ENCODE peak calls at places on chromosomes 16 and 17, in six cellular contexts. C is fibroblast of mammary gland, D is HCT116, J is HL-60, N is AG04450, A is RWPE2. B is an unnamed sample.

GRCh38 chr16:19093631-19094541 is 19.9 kb upstream of the ITPRIPL2 start:
- DNase-seq in C (no peak), D (no peak), J (no peak), N (no peak), A (peak), B (no peak)

GRCh38 chr16:83769397-83770008 is 38.3 kb upstream of the HSBP1 start:
- DNase-seq in C (no peak), D (no peak), J (no peak), N (no peak), A (no peak), B (no peak)

GRCh38 chr16:78210305-78210704 is 110.9 kb downstream of the WWOX start:
- DNase-seq in C (peak), D (peak), J (no peak), N (no peak), A (no peak), B (no peak)

GRCh38 chr17:64418506-64419339 is 28.1 kb upstream of the PECAM1 start:
- DNase-seq in C (peak), D (peak), J (peak), N (peak), A (no peak), B (peak)

GRCh38 chr17:6187836-6188235 is 117.7 kb downstream of the WSCD1 start:
- DNase-seq in C (no peak), D (no peak), J (no peak), N (no peak), A (no peak), B (no peak)

GRCh38 chr17:44095647-44096496 is 25.3 kb downstream of the G6PC3 start:
- DNase-seq in C (peak), D (no peak), J (peak), N (peak), A (peak), B (peak)

GRCh38 chr16:2882460-2883026 is 472 bp upstream of the FLYWCH2 start:
- DNase-seq in C (peak), D (peak), J (peak), N (peak), A (peak), B (peak)

GRCh38 chr17:58092797-58093385 is 9.7 kb downstream of the DYNLL2 start:
- DNase-seq in C (no peak), D (no peak), J (no peak), N (no peak), A (no peak), B (no peak)

GRCh38 chr17:20063665-20064648 is 54.8 kb downstream of the SPECC1 start:
- DNase-seq in C (peak), D (peak), J (peak), N (peak), A (peak), B (peak)

GRCh38 chr16:54281535-54282201 is 4.9 kb downstream of the IRX3 start:
- DNase-seq in C (no peak), D (no peak), J (no peak), N (no peak), A (peak), B (no peak)

GRCh38 chr17:27348196-27348595 is 54.3 kb downstream of the WSB1 start:
- DNase-seq in C (no peak), D (no peak), J (no peak), N (no peak), A (no peak), B (no peak)

GRCh38 chr16:82368041-82368440 is 198.0 kb upstream of the MPHOSPH6 start:
- DNase-seq in C (peak), D (peak), J (peak), N (no peak), A (no peak), B (no peak)

GRCh38 chr17:13740692-13741091 is 139.0 kb upstream of the HS3ST3A1 start:
- DNase-seq in C (peak), D (no peak), J (no peak), N (no peak), A (no peak), B (no peak)

GRCh38 chr17:10149573-10150399 is 48.6 kb downstream of the GAS7 start:
- DNase-seq in C (peak), D (peak), J (peak), N (no peak), A (no peak), B (peak)

GRCh38 chr17:44940321-44940720 is 7.3 kb downstream of the KIF18B start:
- DNase-seq in C (peak), D (no peak), J (no peak), N (no peak), A (peak), B (no peak)

GRCh38 chr16:66872927-66873684 is 7.2 kb upstream of the PDP2 start:
- DNase-seq in C (peak), D (peak), J (peak), N (peak), A (peak), B (peak)

GRCh38 chr17:48492401-48493298 is 38.2 kb downstream of the HOXB1 start:
- DNase-seq in C (peak), D (no peak), J (no peak), N (no peak), A (no peak), B (peak)

GRCh38 chr16:71426069-71426879 is 15.6 kb downstream of the TLE7 start:
- DNase-seq in C (peak), D (peak), J (peak), N (peak), A (no peak), B (peak)

GRCh38 chr17:12605222-12605621 is 60.5 kb upstream of the MYOCD start:
- DNase-seq in C (peak), D (no peak), J (no peak), N (no peak), A (no peak), B (peak)

GRCh38 chr16:76856112-76856511 is 334.9 kb upstream of the MON1B start:
- DNase-seq in C (no peak), D (no peak), J (no peak), N (no peak), A (no peak), B (no peak)

GRCh38 chr16:76857402-76857801 is 333.6 kb upstream of the MON1B start:
- DNase-seq in C (no peak), D (no peak), J (no peak), N (no peak), A (no peak), B (no peak)

DNA sequence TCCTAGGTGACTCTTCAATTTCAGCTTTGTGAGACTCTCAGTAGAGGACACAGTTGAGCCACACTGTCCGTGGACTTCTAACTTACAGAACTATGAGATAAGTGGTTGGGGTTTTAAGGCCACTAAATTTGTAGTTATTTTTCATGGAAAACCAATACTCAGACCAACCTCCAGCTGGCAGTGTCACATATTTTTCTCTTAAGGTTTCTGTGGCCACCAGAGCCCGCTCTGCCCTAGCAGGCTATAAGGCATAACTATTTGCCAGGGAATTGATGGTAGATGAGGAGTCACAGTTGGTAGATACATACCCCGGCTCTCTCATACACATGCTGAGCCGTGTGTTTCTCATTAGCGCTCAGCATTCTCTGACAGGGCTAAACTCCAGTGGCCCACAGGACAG is 336.8 kb upstream of the MON1B start:
- DNase-seq in C (peak), D (no peak), J (no peak), N (no peak), A (no peak), B (no peak)
- TF ChIP-seq CTCF in C (peak), D (peak), J (no peak), N (peak), A (peak), B (no peak)

GRCh38 chr16:69481901-69482341 is 57.5 kb downstream of the CYB5B start:
- DNase-seq in C (peak), D (no peak), J (no peak), N (no peak), A (no peak), B (no peak)
- TF ChIP-seq CTCF in C (no peak), D (no peak), J (no peak), N (no peak), A (no peak), B (peak)

GRCh38 chr17:50511058-50511457 is 2.8 kb downstream of the MYCBPAP start:
- DNase-seq in C (peak), D (no peak), J (no peak), N (no peak), A (no peak), B (peak)

GRCh38 chr17:50505731-50506130 is 2.5 kb upstream of the MYCBPAP start:
- DNase-seq in C (no peak), D (no peak), J (no peak), N (no peak), A (no peak), B (no peak)

GRCh38 chr17:50506298-50506697 is 1.9 kb upstream of the MYCBPAP start:
- DNase-seq in C (no peak), D (no peak), J (no peak), N (no peak), A (no peak), B (no peak)

GRCh38 chr17:50508573-50509460 is 578 bp downstream of the MYCBPAP start:
- DNase-seq in C (no peak), D (no peak), J (no peak), N (no peak), A (no peak), B (no peak)

GRCh38 chr17:50507871-50508572 is at the start of gene MYCBPAP:
- DNase-seq in C (peak), D (no peak), J (peak), N (peak), A (no peak), B (peak)
- TF ChIP-seq CTCF in C (no peak), D (no peak), J (no peak), N (peak), A (peak), B (peak)

GRCh38 chr16:85086347-85087291 is 25.7 kb downstream of the CIBAR2 start:
- DNase-seq in C (peak), D (peak), J (peak), N (no peak), A (no peak), B (peak)
- TF ChIP-seq CTCF in C (peak), D (peak), J (peak), N (peak), A (peak), B (peak)